ENCODE peak calls at places on chromosomes 1 and 21, in ten cellular contexts. O, M, F, C, J, U, X, D, Z and E are unnamed samples.

GRCh38 chr1:147641695-147642592 is 28.4 kb downstream of the ACP6 start:
- DNase-seq in O (peak; percentile 11), M (no peak), F (peak; percentile 65), C (no peak), J (peak; percentile 44), U (peak; percentile 55), X (peak; percentile 59), D (no peak), Z (peak; percentile 50), E (no peak)

GRCh38 chr1:218250492-218250891 is 34.6 kb upstream of the RRP15 start:
- DNase-seq in O (no peak), M (no peak), F (no peak), C (no peak), J (no peak), U (no peak), X (no peak), D (no peak), Z (no peak), E (no peak)

GRCh38 chr1:79235221-79236002 is 228.9 kb upstream of the ADGRL4 start:
- DNase-seq in O (peak; percentile 2), M (no peak), F (peak; percentile 29), C (no peak), J (no peak), U (no peak), X (no peak), D (no peak), Z (no peak), E (no peak)

GRCh38 chr1:234579967-234580366 is 30.0 kb downstream of the IRF2BP2 start:
- DNase-seq in O (peak; percentile 18), M (no peak), F (no peak), C (no peak), J (no peak), U (no peak), X (no peak), D (no peak), Z (no peak), E (no peak)

GRCh38 chr1:192575499-192576189 is at the start of gene RGS1:
- DNase-seq in O (no peak), M (no peak), F (no peak), C (peak; percentile 68), J (no peak), U (no peak), X (peak; percentile 41), D (no peak), Z (peak; percentile 56), E (peak; percentile 26)

GRCh38 chr1:171127481-171127880 is 36.8 kb downstream of the FMO3 start:
- DNase-seq in O (peak; percentile 9), M (no peak), F (peak; percentile 94), C (no peak), J (no peak), U (no peak), X (no peak), D (no peak), Z (no peak), E (no peak)

GRCh38 chr21:19461481-19462205 is 1058.1 kb upstream of the TMPRSS15 start:
- DNase-seq in O (no peak), M (no peak), F (no peak), C (no peak), J (no peak), U (no peak), X (no peak), D (no peak), Z (no peak), E (no peak)

GRCh38 chr1:116538527-116538926 is 32.3 kb downstream of the CD58 start:
- DNase-seq in O (peak; percentile 86), M (no peak), F (peak; percentile 12), C (no peak), J (no peak), U (no peak), X (no peak), D (no peak), Z (no peak), E (no peak)

DNA sequence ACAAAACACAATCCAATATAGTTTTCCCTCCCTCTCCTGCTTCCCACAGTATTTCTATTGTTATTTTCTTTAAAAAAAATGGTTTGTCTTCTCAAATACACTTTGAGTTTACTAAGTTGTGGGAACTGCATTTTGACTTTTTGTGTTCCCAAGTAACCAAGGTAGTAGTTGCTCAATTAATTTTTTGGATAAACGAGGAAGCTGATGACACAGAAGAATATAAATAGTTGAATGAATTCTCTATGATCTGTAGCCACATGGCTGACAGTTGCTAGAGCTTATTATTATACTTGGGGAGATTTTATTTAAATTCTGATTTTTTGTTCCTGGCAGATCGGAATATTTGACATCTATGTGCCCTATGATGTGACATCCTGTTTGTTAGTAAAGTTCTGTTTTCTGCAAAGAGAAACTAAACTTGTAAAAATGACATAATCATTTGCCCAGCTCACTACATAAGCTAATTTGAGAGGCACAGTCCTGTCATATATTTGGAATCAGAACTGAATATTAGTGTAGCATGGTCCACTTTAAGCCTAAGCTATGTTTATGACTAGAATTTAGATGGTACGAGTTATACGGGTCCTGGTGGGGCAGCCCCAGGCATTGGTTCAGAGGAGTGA is 9.7 kb upstream of the LYST start:
- DNase-seq in O (no peak), M (no peak), F (no peak), C (no peak), J (no peak), U (no peak), X (no peak), D (no peak), Z (no peak), E (no peak)
- H3K4me1 ChIP-seq in O (no peaks in the 10 kb centered on the region), M (peaks cover 2% of the 10 kb centered on the region), F (no peaks in the 10 kb centered on the region), C (no peaks in the 10 kb centered on the region), J (no peaks in the 10 kb centered on the region), U (no peaks in the 10 kb centered on the region), X (peaks cover 3% of the 10 kb centered on the region), D (no peaks in the 10 kb centered on the region), Z (peaks cover 64% of the 10 kb centered on the region), E (no peaks in the 10 kb centered on the region)

DNA sequence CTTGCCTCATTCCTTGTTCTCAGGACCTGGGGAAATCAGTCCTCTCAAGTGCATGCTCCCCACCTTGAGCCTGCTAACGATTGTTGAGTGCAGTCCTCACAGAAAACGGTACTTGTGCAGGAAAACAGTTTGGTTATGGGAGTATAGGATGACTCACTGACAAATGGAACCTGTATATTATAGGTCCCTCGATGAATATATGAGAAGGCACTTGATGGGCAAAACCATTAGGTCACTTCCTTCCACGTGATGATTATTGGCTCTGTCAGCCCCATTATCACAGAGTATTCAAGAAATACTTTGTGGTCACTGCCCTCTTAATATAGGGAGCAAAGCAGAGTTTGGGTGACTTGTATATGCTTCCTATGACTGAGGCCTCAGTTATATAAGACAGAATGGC is 6.2 kb downstream of the CCDC17 start:
- DNase-seq in O (peak; percentile 23), M (no peak), F (peak; percentile 30), C (no peak), J (no peak), U (no peak), X (no peak), D (no peak), Z (no peak), E (no peak)
- H3K36me3 ChIP-seq in O (peaks cover 37% of the 10 kb centered on the region), M (peaks cover 41% of the 10 kb centered on the region), F (peaks cover 55% of the 10 kb centered on the region), C (peaks cover 59% of the 10 kb centered on the region), J (no peaks in the 10 kb centered on the region), U (peaks cover 40% of the 10 kb centered on the region), X (no peaks in the 10 kb centered on the region), D (peaks cover 4% of the 10 kb centered on the region), Z (peaks cover 83% of the 10 kb centered on the region), E (no peaks in the 10 kb centered on the region)

GRCh38 chr1:9321986-9322715 is 29.5 kb downstream of the SPSB1 start:
- DNase-seq in O (no peak), M (no peak), F (no peak), C (no peak), J (no peak), U (no peak), X (no peak), D (no peak), Z (no peak), E (no peak)

GRCh38 chr1:9322845-9323244 is 30.2 kb downstream of the SPSB1 start:
- DNase-seq in O (no peak), M (no peak), F (no peak), C (no peak), J (peak; percentile 83), U (no peak), X (peak; percentile 71), D (peak; percentile 74), Z (no peak), E (peak; percentile 63)

GRCh38 chr1:9321480-9321849 is 28.8 kb downstream of the SPSB1 start:
- DNase-seq in O (peak; percentile 86), M (no peak), F (peak; percentile 78), C (no peak), J (peak; percentile 68), U (no peak), X (peak; percentile 57), D (no peak), Z (no peak), E (no peak)

GRCh38 chr1:9326596-9326995 is 33.9 kb downstream of the SPSB1 start:
- DNase-seq in O (no peak), M (no peak), F (peak; percentile 60), C (no peak), J (no peak), U (no peak), X (peak; percentile 40), D (no peak), Z (no peak), E (no peak)

DNA sequence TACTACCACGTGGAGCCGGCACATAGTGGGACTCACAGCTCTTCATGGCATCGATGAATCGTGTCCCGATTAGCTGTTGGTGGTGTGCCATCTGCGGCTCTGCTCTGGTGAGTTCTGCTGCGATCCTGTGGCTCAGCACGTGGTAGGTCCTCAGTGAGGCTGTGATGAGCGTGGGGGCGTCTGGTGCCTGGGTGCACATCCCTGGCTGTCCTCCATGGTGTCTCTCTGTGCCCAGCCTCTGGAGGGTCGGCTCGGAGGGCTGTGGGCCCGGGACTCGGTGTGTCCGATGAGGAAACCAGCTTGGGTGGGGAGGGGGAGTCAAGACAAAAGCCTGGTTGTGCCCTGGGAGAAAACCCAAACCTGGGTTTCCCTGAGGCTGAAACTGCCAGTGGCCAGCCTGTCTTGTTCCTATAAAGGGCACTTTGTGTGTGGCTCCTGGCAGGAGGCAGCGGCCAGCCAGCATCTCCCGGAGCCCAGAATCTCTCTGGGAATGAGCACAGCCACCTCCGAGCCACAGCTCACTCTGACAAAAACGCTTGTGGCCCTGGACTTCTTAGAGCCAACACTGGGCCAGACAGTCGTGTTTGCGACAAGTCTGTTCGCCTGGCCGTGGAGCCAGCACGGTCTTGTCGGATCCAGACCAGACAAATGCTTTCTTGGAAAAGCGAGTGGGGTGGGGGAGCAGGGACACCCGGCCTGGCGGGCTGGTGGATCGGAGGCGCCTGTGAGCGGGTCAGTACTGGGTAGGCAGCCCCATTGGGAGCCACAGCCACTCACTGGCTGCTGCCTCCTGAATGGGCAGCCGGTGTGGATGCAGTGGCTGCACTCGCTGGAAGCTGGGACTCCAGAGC is 31.8 kb downstream of the SPSB1 start:
- DNase-seq in O (no peak), M (no peak), F (no peak), C (no peak), J (no peak), U (no peak), X (peak; percentile 44), D (peak; percentile 81), Z (no peak), E (peak; percentile 30)
- H3K4me1 ChIP-seq in O (peaks cover 19% of the 10 kb centered on the region), M (peaks cover 70% of the 10 kb centered on the region), F (peaks cover 25% of the 10 kb centered on the region), C (no peaks in the 10 kb centered on the region), J (no peaks in the 10 kb centered on the region), U (no peaks in the 10 kb centered on the region), X (peaks cover 34% of the 10 kb centered on the region), D (peaks cover 3% of the 10 kb centered on the region), Z (peaks cover 96% of the 10 kb centered on the region), E (no peaks in the 10 kb centered on the region)

GRCh38 chr1:84719477-84720274 is 29.4 kb upstream of the SSX2IP start:
- DNase-seq in O (no peak), M (no peak), F (peak; percentile 44), C (no peak), J (no peak), U (no peak), X (no peak), D (no peak), Z (no peak), E (no peak)

GRCh38 chr1:84720275-84720780 is 30.1 kb upstream of the SSX2IP start:
- DNase-seq in O (no peak), M (no peak), F (no peak), C (no peak), J (no peak), U (no peak), X (peak; percentile 26), D (no peak), Z (no peak), E (no peak)

GRCh38 chr1:84724128-84724860 is 34.0 kb upstream of the SSX2IP start:
- DNase-seq in O (no peak), M (no peak), F (no peak), C (no peak), J (no peak), U (no peak), X (peak; percentile 65), D (no peak), Z (no peak), E (no peak)

GRCh38 chr1:84722794-84723193 is 32.5 kb upstream of the SSX2IP start:
- DNase-seq in O (no peak), M (no peak), F (peak; percentile 94), C (no peak), J (no peak), U (no peak), X (no peak), D (no peak), Z (no peak), E (no peak)

GRCh38 chr1:84721152-84721551 is 30.9 kb upstream of the SSX2IP start:
- DNase-seq in O (peak; percentile 72), M (no peak), F (peak; percentile 69), C (no peak), J (no peak), U (no peak), X (no peak), D (no peak), Z (no peak), E (no peak)
- H3K36me3 ChIP-seq in O (no peaks in the 10 kb centered on the region), M (no peaks in the 10 kb centered on the region), F (no peaks in the 10 kb centered on the region), C (no peaks in the 10 kb centered on the region), J (no peaks in the 10 kb centered on the region), U (no peaks in the 10 kb centered on the region), X (no peaks in the 10 kb centered on the region), D (no peaks in the 10 kb centered on the region), Z (no peaks in the 10 kb centered on the region), E (no peaks in the 10 kb centered on the region)